ENCODE peak calls at places on chromosomes 12 and 14, in six cellular contexts. One of them, this sample, is unnamed.
A peak's percentile ranks its signal among the peaks of the same experiment; 100 is the strongest.

GRCh38 chr12:58425481-58426392 is 484.4 kb downstream of the ATP23 start:
- DNase-seq in lower lobe of right lung: no peak
- DNase-seq in sigmoid colon: no peak
- DNase-seq in heart left ventricle: no peak
- DNase-seq in OCI-LY7: no peak
- DNase-seq in right atrium auricular region: no peak
- DNase-seq in this sample: no peak

GRCh38 chr12:110426300-110426910 is 22.9 kb upstream of the ANAPC7 start:
- DNase-seq in lower lobe of right lung: no peak
- DNase-seq in sigmoid colon: no peak
- DNase-seq in heart left ventricle: no peak
- DNase-seq in OCI-LY7: no peak
- DNase-seq in right atrium auricular region: no peak
- DNase-seq in this sample: no peak

GRCh38 chr12:29691146-29691854 is 92.4 kb downstream of the TMTC1 start:
- DNase-seq in lower lobe of right lung: no peak
- DNase-seq in sigmoid colon: no peak
- DNase-seq in heart left ventricle: no peak
- DNase-seq in OCI-LY7: no peak
- DNase-seq in right atrium auricular region: no peak
- DNase-seq in this sample: no peak

GRCh38 chr12:76562158-76562557 is 2.6 kb upstream of the OSBPL8 start:
- DNase-seq in lower lobe of right lung: no peak
- DNase-seq in sigmoid colon: no peak
- DNase-seq in heart left ventricle: no peak
- DNase-seq in OCI-LY7: no peak
- DNase-seq in right atrium auricular region: no peak
- DNase-seq in this sample: no peak

GRCh38 chr12:18824287-18824686 is 86.4 kb downstream of the CAPZA3 start:
- DNase-seq in lower lobe of right lung: no peak
- DNase-seq in sigmoid colon: no peak
- DNase-seq in heart left ventricle: no peak
- DNase-seq in OCI-LY7: no peak
- DNase-seq in right atrium auricular region: no peak
- DNase-seq in this sample: no peak

GRCh38 chr12:104596876-104597833 is 140.4 kb downstream of the CHST11 start:
- DNase-seq in lower lobe of right lung: no peak
- DNase-seq in sigmoid colon: no peak
- DNase-seq in heart left ventricle: no peak
- DNase-seq in OCI-LY7: peak; percentile 58
- DNase-seq in right atrium auricular region: no peak
- DNase-seq in this sample: no peak

GRCh38 chr14:65879218-65880009 is 466.9 kb downstream of the FUT8 start:
- DNase-seq in lower lobe of right lung: no peak
- DNase-seq in sigmoid colon: no peak
- DNase-seq in heart left ventricle: no peak
- DNase-seq in OCI-LY7: no peak
- DNase-seq in right atrium auricular region: no peak
- DNase-seq in this sample: no peak

GRCh38 chr12:108724054-108724889 is 7.0 kb downstream of the CORO1C start:
- DNase-seq in lower lobe of right lung: no peak
- DNase-seq in sigmoid colon: no peak
- DNase-seq in heart left ventricle: no peak
- DNase-seq in OCI-LY7: peak; percentile 29
- DNase-seq in right atrium auricular region: no peak
- DNase-seq in this sample: peak; percentile 27

GRCh38 chr12:47032644-47033043 is 46.8 kb upstream of the PCED1B start:
- DNase-seq in lower lobe of right lung: no peak
- DNase-seq in sigmoid colon: no peak
- DNase-seq in heart left ventricle: no peak
- DNase-seq in OCI-LY7: peak; percentile 60
- DNase-seq in right atrium auricular region: no peak
- DNase-seq in this sample: no peak

GRCh38 chr12:103965590-103966407 is at the start of gene TDG:
- DNase-seq in lower lobe of right lung: peak; percentile 98
- DNase-seq in sigmoid colon: peak; percentile 99
- DNase-seq in heart left ventricle: peak; percentile 99
- DNase-seq in OCI-LY7: peak; percentile 98
- DNase-seq in right atrium auricular region: peak; percentile 99
- DNase-seq in this sample: peak; percentile 98

GRCh38 chr12:9975614-9976013 is 4.4 kb downstream of the CLEC12A start:
- DNase-seq in lower lobe of right lung: no peak
- DNase-seq in sigmoid colon: no peak
- DNase-seq in heart left ventricle: no peak
- DNase-seq in OCI-LY7: no peak
- DNase-seq in right atrium auricular region: no peak
- DNase-seq in this sample: no peak

GRCh38 chr14:59116984-59117415 is 71.5 kb upstream of the DAAM1 start:
- DNase-seq in lower lobe of right lung: no peak
- DNase-seq in sigmoid colon: no peak
- DNase-seq in heart left ventricle: no peak
- DNase-seq in OCI-LY7: peak; percentile 54
- DNase-seq in right atrium auricular region: no peak
- DNase-seq in this sample: no peak

GRCh38 chr12:46209165-46209564 is 59.7 kb downstream of the SLC38A1 start:
- DNase-seq in lower lobe of right lung: no peak
- DNase-seq in sigmoid colon: no peak
- DNase-seq in heart left ventricle: no peak
- DNase-seq in OCI-LY7: no peak
- DNase-seq in right atrium auricular region: no peak
- DNase-seq in this sample: no peak

GRCh38 chr12:122147514-122148290 is 26.3 kb downstream of the IL31 start:
- DNase-seq in lower lobe of right lung: no peak
- DNase-seq in sigmoid colon: no peak
- DNase-seq in heart left ventricle: no peak
- DNase-seq in OCI-LY7: no peak
- DNase-seq in right atrium auricular region: no peak
- DNase-seq in this sample: no peak

GRCh38 chr14:89284368-89285058 is 132.5 kb downstream of the FOXN3 start:
- DNase-seq in lower lobe of right lung: no peak
- DNase-seq in sigmoid colon: no peak
- DNase-seq in heart left ventricle: no peak
- DNase-seq in OCI-LY7: no peak
- DNase-seq in right atrium auricular region: no peak
- DNase-seq in this sample: peak; percentile 71

GRCh38 chr12:112096667-112097066 is 11.9 kb downstream of the NAA25 start:
- DNase-seq in lower lobe of right lung: no peak
- DNase-seq in sigmoid colon: no peak
- DNase-seq in heart left ventricle: no peak
- DNase-seq in OCI-LY7: no peak
- DNase-seq in right atrium auricular region: no peak
- DNase-seq in this sample: no peak

GRCh38 chr12:79055926-79056674 is 191.5 kb downstream of the SYT1 start:
- DNase-seq in lower lobe of right lung: no peak
- DNase-seq in sigmoid colon: no peak
- DNase-seq in heart left ventricle: no peak
- DNase-seq in OCI-LY7: no peak
- DNase-seq in right atrium auricular region: no peak
- DNase-seq in this sample: no peak

GRCh38 chr12:89707623-89707991 is 1.0 kb downstream of the ATP2B1 start:
- DNase-seq in lower lobe of right lung: peak; percentile 49
- DNase-seq in sigmoid colon: no peak
- DNase-seq in heart left ventricle: no peak
- DNase-seq in OCI-LY7: peak; percentile 42
- DNase-seq in right atrium auricular region: no peak
- DNase-seq in this sample: peak; percentile 55

GRCh38 chr12:82329508-82329907 is 28.7 kb downstream of the CCDC59 start:
- DNase-seq in lower lobe of right lung: no peak
- DNase-seq in sigmoid colon: no peak
- DNase-seq in heart left ventricle: no peak
- DNase-seq in OCI-LY7: no peak
- DNase-seq in right atrium auricular region: no peak
- DNase-seq in this sample: no peak

GRCh38 chr12:64723630-64724029 is 35.6 kb downstream of the GNS start:
- DNase-seq in lower lobe of right lung: no peak
- DNase-seq in sigmoid colon: no peak
- DNase-seq in heart left ventricle: no peak
- DNase-seq in OCI-LY7: no peak
- DNase-seq in right atrium auricular region: no peak
- DNase-seq in this sample: no peak

GRCh38 chr14:106802413-106803364 is 1276.3 kb downstream of the TMEM121 start:
- DNase-seq in lower lobe of right lung: no peak
- DNase-seq in sigmoid colon: no peak
- DNase-seq in heart left ventricle: no peak
- DNase-seq in OCI-LY7: peak; percentile 39
- DNase-seq in right atrium auricular region: no peak
- DNase-seq in this sample: peak; percentile 50

GRCh38 chr12:14892726-14893442 is 7.2 kb upstream of the MGP start:
- DNase-seq in lower lobe of right lung: no peak
- DNase-seq in sigmoid colon: peak; percentile 92
- DNase-seq in heart left ventricle: peak; percentile 49
- DNase-seq in OCI-LY7: peak; percentile 15
- DNase-seq in right atrium auricular region: peak; percentile 80
- DNase-seq in this sample: peak; percentile 40
- TF ChIP-seq CTCF in lower lobe of right lung: no peak
- TF ChIP-seq CTCF in sigmoid colon: no peak
- TF ChIP-seq CTCF in heart left ventricle: peak; percentile 34
- TF ChIP-seq CTCF in OCI-LY7: peak; percentile 62
- TF ChIP-seq CTCF in right atrium auricular region: peak; percentile 42
- TF ChIP-seq CTCF in this sample: peak; percentile 30

GRCh38 chr12:49796606-49797451 is 31.4 kb downstream of the NCKAP5L start:
- DNase-seq in lower lobe of right lung: no peak
- DNase-seq in sigmoid colon: peak; percentile 54
- DNase-seq in heart left ventricle: no peak
- DNase-seq in OCI-LY7: no peak
- DNase-seq in right atrium auricular region: no peak
- DNase-seq in this sample: no peak

GRCh38 chr12:49794811-49795653 is 33.2 kb downstream of the NCKAP5L start:
- DNase-seq in lower lobe of right lung: no peak
- DNase-seq in sigmoid colon: peak; percentile 60
- DNase-seq in heart left ventricle: no peak
- DNase-seq in OCI-LY7: no peak
- DNase-seq in right atrium auricular region: no peak
- DNase-seq in this sample: no peak

GRCh38 chr12:49794021-49794420 is 34.2 kb downstream of the NCKAP5L start:
- DNase-seq in lower lobe of right lung: no peak
- DNase-seq in sigmoid colon: peak; percentile 39
- DNase-seq in heart left ventricle: no peak
- DNase-seq in OCI-LY7: no peak
- DNase-seq in right atrium auricular region: no peak
- DNase-seq in this sample: no peak

GRCh38 chr12:49796155-49796554 is 32.1 kb downstream of the NCKAP5L start:
- DNase-seq in lower lobe of right lung: no peak
- DNase-seq in sigmoid colon: peak; percentile 58
- DNase-seq in heart left ventricle: no peak
- DNase-seq in OCI-LY7: no peak
- DNase-seq in right atrium auricular region: no peak
- DNase-seq in this sample: no peak

DNA sequence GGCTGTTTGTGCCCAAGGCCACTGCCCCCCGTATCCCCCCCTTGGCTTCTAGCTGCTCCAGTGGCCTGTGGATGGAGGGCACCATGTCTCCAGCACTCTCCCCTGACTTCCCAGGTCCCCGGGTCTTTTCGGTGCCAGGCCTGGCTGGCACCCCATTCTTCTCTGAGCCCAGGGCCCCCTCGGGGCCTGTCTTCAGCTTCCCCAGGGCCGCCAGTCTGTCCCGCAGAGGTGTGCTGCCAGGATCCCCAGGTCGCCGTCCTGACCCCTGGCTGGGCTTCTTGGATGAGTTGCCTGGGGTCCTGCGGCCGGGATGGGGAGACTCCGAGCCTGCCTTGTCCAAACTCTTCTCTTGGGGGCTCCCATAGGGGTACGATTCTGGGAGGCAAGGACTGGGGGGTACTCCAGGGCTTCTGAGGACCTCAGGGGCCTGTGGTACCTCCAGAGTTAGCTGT is 32.5 kb downstream of the NCKAP5L start:
- DNase-seq in lower lobe of right lung: no peak
- DNase-seq in sigmoid colon: no peak
- DNase-seq in heart left ventricle: no peak
- DNase-seq in OCI-LY7: no peak
- DNase-seq in right atrium auricular region: no peak
- DNase-seq in this sample: no peak
- H3K36me3 ChIP-seq in lower lobe of right lung: peaks cover 81% of the 10 kb centered on the region
- H3K36me3 ChIP-seq in sigmoid colon: peaks cover 36% of the 10 kb centered on the region
- H3K36me3 ChIP-seq in heart left ventricle: peaks cover 87% of the 10 kb centered on the region
- H3K36me3 ChIP-seq in OCI-LY7: no peaks in the 10 kb centered on the region
- H3K36me3 ChIP-seq in right atrium auricular region: peaks cover 69% of the 10 kb centered on the region
- H3K36me3 ChIP-seq in this sample: peaks cover 10% of the 10 kb centered on the region

GRCh38 chr12:67819902-67820301 is 169.3 kb upstream of the IFNG-AS1 start:
- DNase-seq in lower lobe of right lung: no peak
- DNase-seq in sigmoid colon: no peak
- DNase-seq in heart left ventricle: no peak
- DNase-seq in OCI-LY7: no peak
- DNase-seq in right atrium auricular region: no peak
- DNase-seq in this sample: no peak
- H3K4me3 ChIP-seq in lower lobe of right lung: no peak overlapping the region
- H3K4me3 ChIP-seq in sigmoid colon: no peak overlapping the region
- H3K4me3 ChIP-seq in heart left ventricle: no peak overlapping the region
- H3K4me3 ChIP-seq in OCI-LY7: no peak overlapping the region
- H3K4me3 ChIP-seq in right atrium auricular region: no peak overlapping the region
- H3K4me3 ChIP-seq in this sample: no peak overlapping the region

DNA sequence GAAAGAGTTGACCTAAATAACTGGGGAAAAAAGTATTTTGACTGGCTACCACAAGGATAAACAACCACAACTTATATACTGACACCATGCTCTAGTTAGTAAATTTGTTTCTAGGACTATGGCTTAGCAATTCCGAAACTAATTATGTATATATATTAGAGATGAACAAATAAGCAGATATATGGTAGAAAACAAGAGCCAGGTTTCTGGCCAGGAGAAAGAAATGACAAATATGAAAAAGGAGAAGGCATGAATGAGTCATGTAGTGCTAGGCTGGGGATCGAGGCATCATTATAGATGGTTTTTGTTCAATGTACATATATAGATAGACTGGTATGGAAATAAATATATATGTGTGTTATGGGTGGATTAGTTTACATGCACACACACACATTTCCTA is 5.5 kb upstream of the LRRC74A start:
- DNase-seq in lower lobe of right lung: no peak
- DNase-seq in sigmoid colon: no peak
- DNase-seq in heart left ventricle: no peak
- DNase-seq in OCI-LY7: no peak
- DNase-seq in right atrium auricular region: no peak
- DNase-seq in this sample: no peak
- TF ChIP-seq CTCF in lower lobe of right lung: no peak
- TF ChIP-seq CTCF in sigmoid colon: no peak
- TF ChIP-seq CTCF in heart left ventricle: no peak
- TF ChIP-seq CTCF in OCI-LY7: no peak
- TF ChIP-seq CTCF in right atrium auricular region: no peak
- TF ChIP-seq CTCF in this sample: no peak

GRCh38 chr14:39176263-39177167 is 1.5 kb downstream of the PNN start:
- DNase-seq in lower lobe of right lung: no peak
- DNase-seq in sigmoid colon: no peak
- DNase-seq in heart left ventricle: no peak
- DNase-seq in OCI-LY7: no peak
- DNase-seq in right atrium auricular region: no peak
- DNase-seq in this sample: no peak
- H3K36me3 ChIP-seq in lower lobe of right lung: peaks cover 52% of the 10 kb centered on the region
- H3K36me3 ChIP-seq in sigmoid colon: peaks cover 45% of the 10 kb centered on the region
- H3K36me3 ChIP-seq in heart left ventricle: peaks cover 54% of the 10 kb centered on the region
- H3K36me3 ChIP-seq in OCI-LY7: peaks cover 64% of the 10 kb centered on the region
- H3K36me3 ChIP-seq in right atrium auricular region: peaks cover 52% of the 10 kb centered on the region
- H3K36me3 ChIP-seq in this sample: peaks cover 55% of the 10 kb centered on the region

GRCh38 chr14:32897724-32898064 is 41.0 kb upstream of the NPAS3 start:
- DNase-seq in lower lobe of right lung: no peak
- DNase-seq in sigmoid colon: no peak
- DNase-seq in heart left ventricle: no peak
- DNase-seq in OCI-LY7: no peak
- DNase-seq in right atrium auricular region: no peak
- DNase-seq in this sample: no peak
- H3K4me3 ChIP-seq in lower lobe of right lung: peak overlapping the region; percentile 49
- H3K4me3 ChIP-seq in sigmoid colon: peak overlapping the region; percentile 55
- H3K4me3 ChIP-seq in heart left ventricle: peak overlapping the region; percentile 56
- H3K4me3 ChIP-seq in OCI-LY7: no peak overlapping the region
- H3K4me3 ChIP-seq in right atrium auricular region: peak overlapping the region; percentile 50
- H3K4me3 ChIP-seq in this sample: peak overlapping the region; percentile 29

GRCh38 chr14:55599250-55599879 is 19.4 kb downstream of the KTN1 start:
- DNase-seq in lower lobe of right lung: peak; percentile 58
- DNase-seq in sigmoid colon: no peak
- DNase-seq in heart left ventricle: no peak
- DNase-seq in OCI-LY7: no peak
- DNase-seq in right atrium auricular region: no peak
- DNase-seq in this sample: peak; percentile 83
- TF ChIP-seq CTCF in lower lobe of right lung: no peak
- TF ChIP-seq CTCF in sigmoid colon: no peak
- TF ChIP-seq CTCF in heart left ventricle: no peak
- TF ChIP-seq CTCF in OCI-LY7: no peak
- TF ChIP-seq CTCF in right atrium auricular region: no peak
- TF ChIP-seq CTCF in this sample: no peak

This sample was measured in BE2C.